ENCODE peak calls at places on chromosomes 3 and 15, in four cellular contexts. One of them, this sample, is unnamed.

GRCh38 chr15:36645106-36645505 is 65.7 kb downstream of the CDIN1 start:
- DNase-seq in thoracic aorta: no peak
- DNase-seq in fibroblast of lung: peak
- DNase-seq in B cell: no peak
- DNase-seq in this sample: no peak

GRCh38 chr15:35444557-35445204 is 101.3 kb downstream of the DPH6 start:
- DNase-seq in thoracic aorta: no peak
- DNase-seq in fibroblast of lung: peak
- DNase-seq in B cell: peak
- DNase-seq in this sample: peak

GRCh38 chr3:125075738-125076137 is 19.9 kb upstream of the HEG1 start:
- DNase-seq in thoracic aorta: no peak
- DNase-seq in fibroblast of lung: no peak
- DNase-seq in B cell: no peak
- DNase-seq in this sample: no peak

GRCh38 chr3:65642903-65643302 is 395.8 kb downstream of the MAGI1 start:
- DNase-seq in thoracic aorta: no peak
- DNase-seq in fibroblast of lung: no peak
- DNase-seq in B cell: no peak
- DNase-seq in this sample: no peak

GRCh38 chr15:69853572-69853971 is 244.1 kb downstream of the TLE3 start:
- DNase-seq in thoracic aorta: no peak
- DNase-seq in fibroblast of lung: peak
- DNase-seq in B cell: no peak
- DNase-seq in this sample: no peak

GRCh38 chr15:69265347-69265955 is 33.3 kb upstream of the PAQR5 start:
- DNase-seq in thoracic aorta: no peak
- DNase-seq in fibroblast of lung: peak
- DNase-seq in B cell: no peak
- DNase-seq in this sample: no peak

GRCh38 chr3:100882571-100882981 is 110.6 kb downstream of the ABI3BP start:
- DNase-seq in thoracic aorta: no peak
- DNase-seq in fibroblast of lung: no peak
- DNase-seq in B cell: no peak
- DNase-seq in this sample: no peak

GRCh38 chr3:38577089-38578080 is 72.1 kb downstream of the SCN5A start:
- DNase-seq in thoracic aorta: no peak
- DNase-seq in fibroblast of lung: no peak
- DNase-seq in B cell: no peak
- DNase-seq in this sample: no peak

GRCh38 chr3:58049143-58049785 is 41.0 kb downstream of the FLNB start:
- DNase-seq in thoracic aorta: no peak
- DNase-seq in fibroblast of lung: peak
- DNase-seq in B cell: no peak
- DNase-seq in this sample: no peak

GRCh38 chr3:114223146-114223545 is 14.2 kb downstream of the ZNF80 start:
- DNase-seq in thoracic aorta: no peak
- DNase-seq in fibroblast of lung: no peak
- DNase-seq in B cell: no peak
- DNase-seq in this sample: no peak

GRCh38 chr3:173913397-173913796 is 515.9 kb downstream of the NLGN1 start:
- DNase-seq in thoracic aorta: no peak
- DNase-seq in fibroblast of lung: peak
- DNase-seq in B cell: no peak
- DNase-seq in this sample: no peak

GRCh38 chr15:88645171-88646087 is 6.6 kb downstream of the ISG20 start:
- DNase-seq in thoracic aorta: no peak
- DNase-seq in fibroblast of lung: no peak
- DNase-seq in B cell: peak
- DNase-seq in this sample: no peak

DNA sequence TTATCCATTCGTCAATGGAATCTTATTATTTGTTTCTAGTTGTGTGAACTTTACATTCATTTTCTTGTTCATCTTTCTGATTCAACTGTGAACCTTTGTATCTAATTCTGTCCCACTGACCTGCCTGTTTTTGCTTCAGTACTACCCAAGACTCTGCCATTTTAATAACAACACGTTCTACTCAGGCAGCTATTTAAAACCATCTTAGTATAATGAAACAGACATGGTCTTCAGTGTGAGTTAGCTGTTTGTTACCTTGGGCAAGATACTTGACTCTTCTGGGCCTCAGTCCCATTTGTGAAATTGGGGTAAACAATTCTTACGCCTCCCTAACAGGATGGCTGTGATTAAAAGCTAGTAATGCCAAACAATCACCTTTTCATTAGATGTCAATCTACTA is 1.6 kb downstream of the BTBD1 start:
- DNase-seq in thoracic aorta: no peak
- DNase-seq in fibroblast of lung: no peak
- DNase-seq in B cell: no peak
- DNase-seq in this sample: peak
- TF ChIP-seq CTCF in thoracic aorta: no peak
- TF ChIP-seq CTCF in fibroblast of lung: no peak
- TF ChIP-seq CTCF in B cell: no peak
- TF ChIP-seq CTCF in this sample: no peak

GRCh38 chr3:63877737-63878393 is 14.2 kb downstream of the ATXN7 start:
- DNase-seq in thoracic aorta: no peak
- DNase-seq in fibroblast of lung: no peak
- DNase-seq in B cell: no peak
- DNase-seq in this sample: no peak

GRCh38 chr3:63872135-63872924 is 8.7 kb downstream of the ATXN7 start:
- DNase-seq in thoracic aorta: no peak
- DNase-seq in fibroblast of lung: peak
- DNase-seq in B cell: no peak
- DNase-seq in this sample: no peak

GRCh38 chr3:63875510-63875909 is 11.8 kb downstream of the ATXN7 start:
- DNase-seq in thoracic aorta: no peak
- DNase-seq in fibroblast of lung: no peak
- DNase-seq in B cell: no peak
- DNase-seq in this sample: no peak

GRCh38 chr3:63876260-63876659 is 12.6 kb downstream of the ATXN7 start:
- DNase-seq in thoracic aorta: no peak
- DNase-seq in fibroblast of lung: no peak
- DNase-seq in B cell: no peak
- DNase-seq in this sample: no peak

DNA sequence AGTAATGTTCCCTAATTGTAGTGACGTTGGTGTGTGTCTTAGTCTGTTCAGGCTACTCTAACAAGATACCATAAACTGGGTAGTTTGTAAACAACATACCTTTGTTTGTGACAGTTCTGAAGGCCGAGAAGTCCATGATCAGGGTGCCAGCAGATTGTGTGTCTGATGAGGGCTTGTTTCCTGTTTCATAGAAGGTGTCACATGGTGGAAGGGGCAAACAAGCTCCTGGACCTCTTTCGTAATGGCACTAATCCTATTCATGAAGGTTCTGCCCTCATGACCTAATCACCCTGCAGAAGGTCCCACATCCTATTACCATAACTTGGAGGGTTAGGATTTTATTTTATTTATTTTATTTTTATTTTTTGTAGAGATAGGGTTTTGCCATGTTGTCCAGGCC is 11.1 kb downstream of the ATXN7 start:
- DNase-seq in thoracic aorta: no peak
- DNase-seq in fibroblast of lung: no peak
- DNase-seq in B cell: no peak
- DNase-seq in this sample: no peak
- TF ChIP-seq CTCF in thoracic aorta: no peak
- TF ChIP-seq CTCF in fibroblast of lung: no peak
- TF ChIP-seq CTCF in B cell: no peak
- TF ChIP-seq CTCF in this sample: no peak

DNA sequence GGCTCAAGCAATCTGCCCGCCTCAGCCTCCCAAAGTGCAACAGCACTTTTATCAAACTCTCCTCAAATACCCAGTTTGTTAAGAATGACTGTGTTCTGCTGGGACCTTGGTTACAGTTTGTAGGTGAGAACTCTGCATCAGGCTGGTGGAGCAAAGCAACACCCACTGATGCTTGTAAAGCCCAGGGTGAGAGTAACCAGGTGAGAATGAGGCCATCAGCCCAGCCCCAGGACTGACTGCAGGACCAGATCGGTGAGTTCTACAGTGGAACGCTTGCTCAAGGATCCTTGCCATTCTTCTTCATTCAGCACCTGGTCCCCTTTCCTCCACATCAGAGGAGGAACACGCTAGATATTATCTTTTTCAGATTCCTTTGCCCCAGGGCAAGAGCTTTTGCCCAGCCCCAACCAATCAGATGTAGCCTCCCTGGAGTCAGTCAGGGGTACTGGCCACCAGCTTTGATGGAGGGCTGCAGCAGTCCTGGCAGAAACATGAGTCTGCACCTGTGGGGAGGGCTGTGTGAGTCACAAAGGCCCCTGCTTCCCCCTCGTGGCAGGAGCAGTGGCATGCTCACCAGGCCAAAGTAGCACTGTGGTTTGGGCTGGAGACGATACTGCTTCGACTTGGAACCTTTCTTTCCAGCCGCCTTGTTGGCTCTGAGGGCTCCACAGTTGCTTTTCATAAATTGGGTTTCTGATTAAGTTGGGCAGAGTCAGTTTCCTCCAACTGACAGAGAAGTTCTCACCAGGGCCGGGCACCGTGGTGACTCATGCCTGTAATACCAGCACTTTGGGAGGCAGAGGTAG is 3.5 kb upstream of the SHISA5 start:
- DNase-seq in thoracic aorta: no peak
- DNase-seq in fibroblast of lung: peak
- DNase-seq in B cell: peak
- DNase-seq in this sample: peak
- TF ChIP-seq CTCF in thoracic aorta: peak
- TF ChIP-seq CTCF in fibroblast of lung: no peak
- TF ChIP-seq CTCF in B cell: peak
- TF ChIP-seq CTCF in this sample: peak

DNA sequence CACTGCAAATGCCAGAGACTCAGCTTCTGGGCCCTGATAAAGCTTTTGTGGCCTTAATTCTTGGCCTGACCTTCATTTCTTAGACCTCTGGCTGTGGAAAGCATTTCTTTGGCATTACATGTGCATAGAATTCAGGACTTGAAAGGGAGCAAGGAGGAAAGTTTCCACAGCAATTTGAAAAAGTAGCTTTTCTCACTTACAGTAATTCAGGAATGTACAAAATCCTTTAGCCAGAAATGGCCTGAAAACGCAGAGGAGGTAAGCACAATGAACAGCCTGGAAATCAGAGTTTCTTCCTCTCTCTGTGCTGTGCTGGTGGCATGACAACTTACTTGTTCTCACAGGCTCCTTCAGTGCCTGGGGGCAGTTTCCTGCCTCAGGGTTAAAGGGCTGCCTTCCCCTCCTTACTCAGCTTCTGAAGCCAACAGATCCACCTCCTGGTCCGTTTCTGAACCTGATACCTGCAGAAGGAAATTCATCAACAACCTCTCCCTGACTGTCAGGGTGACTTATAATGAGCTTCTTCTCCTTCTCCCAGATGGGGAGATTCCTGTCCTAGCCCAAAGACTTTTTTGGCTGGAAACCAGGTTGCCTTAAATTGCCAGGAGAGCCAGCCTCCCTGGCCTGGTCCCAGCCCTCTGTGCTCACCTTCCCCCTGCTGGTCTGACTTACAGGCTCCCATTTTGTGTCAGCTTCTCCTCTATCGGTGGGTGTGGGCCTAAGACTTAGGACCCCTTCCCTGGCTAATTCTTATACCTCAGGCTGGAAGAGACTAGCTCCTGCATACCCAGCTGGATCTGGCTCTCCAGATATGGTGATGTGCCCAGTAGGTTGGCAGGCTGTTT is 102.3 kb downstream of the MYRIP start:
- DNase-seq in thoracic aorta: no peak
- DNase-seq in fibroblast of lung: no peak
- DNase-seq in B cell: no peak
- DNase-seq in this sample: no peak
- TF ChIP-seq CTCF in thoracic aorta: no peak
- TF ChIP-seq CTCF in fibroblast of lung: no peak
- TF ChIP-seq CTCF in B cell: no peak
- TF ChIP-seq CTCF in this sample: no peak

DNA sequence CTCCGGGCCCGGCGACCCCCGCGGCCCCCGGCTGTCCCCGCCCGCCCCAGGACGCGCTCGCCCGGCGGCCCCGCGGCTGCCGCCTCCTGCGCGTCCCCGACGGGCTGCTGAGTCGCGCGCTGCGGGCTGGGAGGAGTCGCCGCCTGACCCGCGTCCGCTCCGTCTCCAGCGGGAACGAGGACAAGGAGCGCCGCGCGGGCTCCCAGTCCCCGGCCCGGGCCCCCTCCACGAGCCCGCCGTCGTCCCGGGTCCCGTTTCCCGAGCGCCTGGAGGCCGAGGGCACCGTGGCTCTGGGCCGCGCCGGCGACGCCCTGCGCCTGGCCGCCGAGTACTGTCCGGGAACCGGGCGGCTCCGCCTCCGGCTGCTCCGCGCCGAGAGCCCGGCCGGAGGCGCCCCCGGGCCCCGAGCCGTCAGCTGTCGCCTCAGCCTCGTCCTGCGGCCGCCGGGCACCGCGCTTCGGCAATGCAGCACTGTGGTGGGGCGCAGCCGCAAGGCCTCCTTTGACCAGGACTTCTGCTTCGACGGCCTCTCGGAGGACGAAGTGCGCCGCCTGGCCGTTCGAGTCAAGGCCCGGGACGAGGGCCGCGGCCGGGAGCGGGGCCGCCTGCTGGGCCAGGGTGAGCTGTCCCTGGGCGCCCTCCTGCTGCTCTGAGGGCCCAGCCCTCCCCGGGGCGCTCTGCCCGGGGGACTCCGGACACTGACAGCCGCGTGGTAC is 1.5 kb downstream of the C2CD4A start:
- DNase-seq in thoracic aorta: no peak
- DNase-seq in fibroblast of lung: peak
- DNase-seq in B cell: peak
- DNase-seq in this sample: peak
- TF ChIP-seq CTCF in thoracic aorta: peak
- TF ChIP-seq CTCF in fibroblast of lung: no peak
- TF ChIP-seq CTCF in B cell: no peak
- TF ChIP-seq CTCF in this sample: no peak

DNA sequence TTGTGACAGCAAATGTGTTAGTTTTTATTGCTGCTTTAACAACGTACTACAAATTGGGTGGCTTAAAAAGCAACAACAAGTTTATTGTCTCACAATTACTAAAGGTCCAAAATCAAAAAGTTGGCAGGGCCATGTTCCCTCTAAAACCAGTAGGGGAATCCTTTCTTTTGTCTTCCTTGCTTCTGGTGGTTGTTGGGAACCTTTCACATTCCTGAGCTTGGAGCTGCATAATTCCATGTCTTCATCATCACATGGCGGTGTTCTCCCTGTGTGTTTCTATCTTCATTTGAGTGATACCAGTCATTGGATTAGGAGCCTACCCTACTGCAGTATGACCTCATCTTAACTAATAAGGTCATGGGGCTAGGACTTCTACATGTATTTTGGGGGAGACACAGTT is 7.4 kb downstream of the SPRED1 start:
- DNase-seq in thoracic aorta: no peak
- DNase-seq in fibroblast of lung: no peak
- DNase-seq in B cell: no peak
- DNase-seq in this sample: no peak
- TF ChIP-seq CTCF in thoracic aorta: no peak
- TF ChIP-seq CTCF in fibroblast of lung: no peak
- TF ChIP-seq CTCF in B cell: no peak
- TF ChIP-seq CTCF in this sample: no peak

GRCh38 chr3:107142171-107142570 is 235.1 kb upstream of the CCDC54 start:
- DNase-seq in thoracic aorta: no peak
- DNase-seq in fibroblast of lung: no peak
- DNase-seq in B cell: no peak
- DNase-seq in this sample: no peak
- TF ChIP-seq CTCF in thoracic aorta: no peak
- TF ChIP-seq CTCF in fibroblast of lung: no peak
- TF ChIP-seq CTCF in B cell: no peak
- TF ChIP-seq CTCF in this sample: no peak